ENCODE peak calls at places on chromosomes 13 and 19, in ten cellular contexts. R is LoVo, N is NCI-H146, K is iris pigment epithelial cell, T is GM04504, V is hepatic stellate cell, U is Ammon's horn, M is frontal cortex, P is epithelial cell of prostate, B is amygdala. G is an unnamed sample.
A peak's percentile ranks its signal among the peaks of the same experiment; 100 is the strongest.

GRCh38 chr19:5700455-5701092 is 10.5 kb downstream of the RPL36 start:
- DNase-seq in R (no peak), N (no peak), K (no peak), T (no peak), V (no peak), U (no peak), M (no peak), P (no peak), B (no peak), G (no peak)

GRCh38 chr19:39127812-39128510 is 2.4 kb downstream of the PAK4 start:
- DNase-seq in R (no peak), N (no peak), K (no peak), T (no peak), V (no peak), U (no peak), M (no peak), P (no peak), B (no peak), G (no peak)

GRCh38 chr19:2589441-2589840 is 113.1 kb downstream of the GNG7 start:
- DNase-seq in R (no peak), N (no peak), K (no peak), T (no peak), V (no peak), U (no peak), M (no peak), P (no peak), B (no peak), G (no peak)

GRCh38 chr13:73733691-73734090 is 400.5 kb downstream of the KLF12 start:
- DNase-seq in R (no peak), N (no peak), K (no peak), T (no peak), V (no peak), U (no peak), M (no peak), P (no peak), B (no peak), G (no peak)

GRCh38 chr19:14732510-14732909 is 42.7 kb downstream of the ZNF333 start:
- DNase-seq in R (no peak), N (no peak), K (no peak), T (no peak), V (no peak), U (no peak), M (no peak), P (no peak), B (no peak), G (no peak)

GRCh38 chr13:113561417-113562084 is 23.0 kb upstream of the TFDP1 start:
- DNase-seq in R (no peak), N (no peak), K (no peak), T (no peak), V (no peak), U (no peak), M (no peak), P (no peak), B (no peak), G (no peak)

GRCh38 chr19:2199215-2199614 is 35.5 kb downstream of the DOT1L start:
- DNase-seq in R (no peak), N (no peak), K (no peak), T (no peak), V (no peak), U (no peak), M (no peak), P (no peak), B (no peak), G (no peak)

GRCh38 chr13:27379694-27380596 is 44.5 kb upstream of the GTF3A start:
- DNase-seq in R (peak; percentile 43), N (peak; percentile 37), K (peak; percentile 53), T (peak; percentile 39), V (peak; percentile 51), U (peak; percentile 37), M (no peak), P (no peak), B (no peak), G (no peak)

G was measured in GM12864.